ENCODE peak calls at places on chromosome 10, in four cellular contexts. H is fibroblast of pulmonary artery, Z is uterus, W is epithelial cell of esophagus. P is an unnamed sample.
A peak's percentile ranks its signal among the peaks of the same experiment; 100 is the strongest.

GRCh38 chr10:22666287-22667092 is 47.9 kb downstream of the PIP4K2A start:
- DNase-seq in H (peak; percentile 57), W (no peak), Z (no peak), P (no peak)

GRCh38 chr10:7890802-7891201 is 72.5 kb downstream of the TAF3 start:
- DNase-seq in Z (no peak), W (no peak), H (no peak), P (no peak)

GRCh38 chr10:28730031-28730778 is 52.9 kb downstream of the BAMBI start:
- DNase-seq in Z (no peak), W (no peak), H (peak; percentile 12), P (no peak)

GRCh38 chr10:44572146-44572545 is 187.2 kb upstream of the CXCL12 start:
- DNase-seq in Z (no peak), H (no peak), W (no peak), P (no peak)

GRCh38 chr10:78353636-78354035 is 320.0 kb downstream of the RPS24 start:
- DNase-seq in Z (peak; percentile 61), H (no peak), W (no peak), P (no peak)

GRCh38 chr10:132461103-132461682 is 64.2 kb downstream of the PWWP2B start:
- DNase-seq in H (no peak), W (no peak), Z (no peak), P (no peak)

GRCh38 chr10:70753841-70754621 is 31.1 kb downstream of the TBATA start:
- DNase-seq in W (no peak), H (peak; percentile 27), Z (no peak), P (peak; percentile 4)

GRCh38 chr10:24681476-24682088 is 42.1 kb downstream of the ARHGAP21 start:
- DNase-seq in Z (no peak), H (no peak), W (peak; percentile 70), P (no peak)

GRCh38 chr10:80132299-80133139 is at the start of gene PLAC9:
- DNase-seq in H (peak; percentile 52), Z (no peak), W (no peak), P (no peak)

GRCh38 chr10:3339531-3339950 is 167.0 kb upstream of the PITRM1 start:
- DNase-seq in W (peak; percentile 11), H (no peak), Z (no peak), P (peak; percentile 27)

GRCh38 chr10:77005901-77006300 is 631.7 kb downstream of the KCNMA1 start:
- DNase-seq in H (no peak), W (no peak), Z (no peak), P (no peak)

GRCh38 chr10:689433-690226 is at the start of gene DIP2C:
- DNase-seq in Z (peak; percentile 78), W (peak; percentile 37), H (peak; percentile 81), P (peak; percentile 67)

GRCh38 chr10:67277402-67277801 is 351.6 kb downstream of the LRRTM3 start:
- DNase-seq in Z (no peak), W (no peak), H (no peak), P (no peak)

GRCh38 chr10:127877701-127878100 is 15.0 kb downstream of the CLRN3 start:
- DNase-seq in Z (no peak), H (no peak), W (no peak), P (no peak)

GRCh38 chr10:18099420-18099819 is 40.8 kb upstream of the CACNB2 start:
- DNase-seq in W (no peak), H (peak; percentile 27), Z (no peak), P (peak; percentile 65)

GRCh38 chr10:58511765-58512469 is 755 bp upstream of the BICC1 start:
- DNase-seq in Z (peak; percentile 13), W (peak; percentile 24), H (peak; percentile 36), P (peak; percentile 38)

GRCh38 chr10:125823663-125824251 is 411 bp downstream of the BCCIP start:
- DNase-seq in H (no peak), Z (no peak), W (peak; percentile 5), P (no peak)

GRCh38 chr10:70769121-70769520 is 16.1 kb downstream of the TBATA start:
- DNase-seq in H (no peak), Z (no peak), W (no peak), P (no peak)

GRCh38 chr10:126060232-126060935 is 164.0 kb downstream of the FANK1 start:
- DNase-seq in H (peak; percentile 66), Z (no peak), W (peak; percentile 75), P (peak; percentile 96)

GRCh38 chr10:86698207-86698940 is 30.1 kb downstream of the LDB3 start:
- DNase-seq in W (no peak), Z (no peak), H (no peak), P (no peak)

GRCh38 chr10:112000466-112000865 is 183.1 kb downstream of the GPAM start:
- DNase-seq in H (no peak), Z (peak; percentile 17), W (no peak), P (peak; percentile 93)

GRCh38 chr10:120891367-120891766 is 40.2 kb downstream of the WDR11 start:
- DNase-seq in H (peak; percentile 6), W (no peak), Z (no peak), P (no peak)

GRCh38 chr10:12397931-12398330 is 48.6 kb downstream of the CAMK1D start:
- DNase-seq in W (no peak), H (no peak), Z (no peak), P (no peak)

GRCh38 chr10:59838390-59838789 is 68.0 kb downstream of the CCDC6 start:
- DNase-seq in W (peak; percentile 64), H (no peak), Z (no peak), P (no peak)

GRCh38 chr10:99370993-99371392 is 41.8 kb downstream of the CNNM1 start:
- DNase-seq in W (peak; percentile 44), Z (no peak), H (peak; percentile 32), P (peak; percentile 55)
- TF ChIP-seq CTCF in W (peak; percentile 50), Z (no peak), H (peak; percentile 41), P (peak; percentile 54)

DNA sequence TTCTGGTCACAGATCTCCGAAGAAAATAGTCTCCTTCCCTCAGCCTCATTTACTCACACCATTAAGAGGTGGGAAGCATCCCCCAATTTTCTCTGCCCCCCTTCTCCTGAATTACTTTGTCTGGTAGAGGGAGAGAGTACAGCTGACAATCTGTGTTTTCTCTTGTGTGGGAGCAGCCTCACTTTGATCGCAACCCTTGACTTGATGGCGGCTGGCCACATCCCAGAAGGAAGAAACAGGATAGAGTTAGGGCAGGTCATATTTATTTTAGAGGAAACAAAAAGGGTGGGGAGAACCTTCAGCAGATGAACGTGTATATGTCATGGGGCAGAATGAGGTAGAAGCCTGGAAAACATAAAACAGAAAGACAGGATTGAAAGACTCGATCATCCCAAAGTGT is 82.4 kb upstream of the FAM171A1 start:
- DNase-seq in H (no peak), W (no peak), Z (no peak), P (no peak)
- H3K4me3 ChIP-seq in H (no peak overlapping the region), W (no peak overlapping the region), Z (no peak overlapping the region), P (no peak overlapping the region)

DNA sequence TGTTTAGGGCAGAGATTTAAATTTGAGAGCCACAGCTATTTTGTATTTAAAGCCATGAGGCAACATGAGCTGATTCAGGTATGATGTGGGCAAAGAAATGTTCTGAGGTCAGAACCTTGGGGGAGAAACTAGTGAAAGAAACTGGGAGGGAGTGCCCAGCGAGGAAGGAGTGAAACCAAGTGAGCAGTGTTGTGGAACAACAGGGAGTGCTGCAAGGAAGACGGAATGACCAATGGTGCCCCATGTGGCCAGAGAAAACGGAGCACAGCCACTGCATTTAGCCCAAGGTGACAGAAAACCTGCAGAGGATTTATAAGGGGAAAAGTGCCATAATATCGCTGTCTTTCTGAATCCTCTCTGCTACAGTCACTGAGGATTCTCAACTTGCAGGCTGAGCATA is 777.2 kb downstream of the CCSER2 start:
- DNase-seq in H (no peak), Z (no peak), W (no peak), P (no peak)
- TF ChIP-seq CTCF in H (no peak), Z (no peak), W (no peak), P (no peak)

GRCh38 chr10:14035506-14035905 is 295.2 kb downstream of the FRMD4A start:
- DNase-seq in Z (no peak), H (no peak), W (no peak), P (no peak)

GRCh38 chr10:14036233-14036632 is 294.5 kb downstream of the FRMD4A start:
- DNase-seq in Z (no peak), W (no peak), H (no peak), P (no peak)

GRCh38 chr10:14032406-14032998 is 298.2 kb downstream of the FRMD4A start:
- DNase-seq in H (peak; percentile 23), W (peak; percentile 11), Z (no peak), P (peak; percentile 22)
- H3K4me3 ChIP-seq in H (no peak overlapping the region), W (no peak overlapping the region), Z (no peak overlapping the region), P (no peak overlapping the region)

P was measured in fibroblast of mammary gland.